ENCODE peak calls at places on chromosomes 12 and 14, in ten cellular contexts. N is lung; L is HepG2; O is mammary epithelial cell; X is PC-9; F is psoas muscle; I is aorta; W is dorsolateral prefrontal cortex; U is CD8-positive, alpha-beta memory T cell; V is heart left ventricle. T is an unnamed sample.
A peak's percentile ranks its signal among the peaks of the same experiment; 100 is the strongest.

GRCh38 chr12:45989277-45989856 is 1.0 kb downstream of the SCAF11 start:
- DNase-seq in N (peak; percentile 76), L (no peak), O (peak; percentile 62), X (no peak), F (no peak), I (no peak), W (no peak), U (no peak), V (no peak), T (no peak)

GRCh38 chr14:71437870-71438269 is 494.4 kb upstream of the RGS6 start:
- DNase-seq in N (no peak), L (no peak), O (no peak), X (no peak), F (no peak), I (no peak), W (no peak), U (no peak), V (no peak), T (no peak)

GRCh38 chr12:19045421-19045820 is 84.1 kb upstream of the PLEKHA5 start:
- DNase-seq in N (no peak), L (no peak), O (no peak), X (no peak), F (no peak), I (no peak), W (no peak), U (no peak), V (no peak), T (no peak)

GRCh38 chr14:36661506-36662257 is at the start of gene PAX9:
- DNase-seq in N (peak; percentile 86), L (peak; percentile 39), O (peak; percentile 87), X (peak; percentile 75), F (peak; percentile 93), I (peak; percentile 92), W (no peak), U (no peak), V (peak; percentile 66), T (no peak)

GRCh38 chr14:24849471-24849870 is 200.5 kb downstream of the STXBP6 start:
- DNase-seq in N (no peak), L (no peak), O (no peak), X (no peak), F (no peak), I (no peak), W (no peak), U (no peak), V (no peak), T (no peak)

GRCh38 chr14:78519863-78520262 is 349.7 kb downstream of the NRXN3 start:
- DNase-seq in N (no peak), L (peak; percentile 4), O (peak; percentile 1), X (no peak), F (no peak), I (no peak), W (no peak), U (no peak), V (no peak), T (peak; percentile 71)

GRCh38 chr12:87509233-87509820 is 519.9 kb downstream of the C12orf50 start:
- DNase-seq in N (no peak), L (no peak), O (peak; percentile 68), X (peak; percentile 67), F (no peak), I (no peak), W (no peak), U (no peak), V (no peak), T (no peak)

GRCh38 chr12:69527506-69528272 is 57.5 kb downstream of the FRS2 start:
- DNase-seq in N (no peak), L (no peak), O (peak; percentile 86), X (peak; percentile 92), F (no peak), I (no peak), W (no peak), U (no peak), V (no peak), T (no peak)

GRCh38 chr14:53793790-53794560 is 162.7 kb downstream of the BMP4 start:
- DNase-seq in N (no peak), L (peak; percentile 40), O (no peak), X (no peak), F (peak; percentile 58), I (no peak), W (no peak), U (no peak), V (no peak), T (no peak)

GRCh38 chr14:95557832-95558231 is 23.0 kb downstream of the GLRX5 start:
- DNase-seq in N (no peak), L (no peak), O (no peak), X (no peak), F (no peak), I (no peak), W (no peak), U (no peak), V (no peak), T (no peak)

GRCh38 chr14:56474419-56475022 is 105.1 kb upstream of the TMEM260 start:
- DNase-seq in N (no peak), L (peak; percentile 16), O (peak; percentile 13), X (peak; percentile 37), F (no peak), I (no peak), W (no peak), U (no peak), V (no peak), T (no peak)

GRCh38 chr12:127147724-127148123 is 1119.2 kb upstream of the TMEM132C start:
- DNase-seq in N (no peak), L (no peak), O (no peak), X (no peak), F (no peak), I (no peak), W (no peak), U (no peak), V (no peak), T (no peak)

GRCh38 chr12:7609480-7609879 is 56.2 kb downstream of the APOBEC1 start:
- DNase-seq in N (no peak), L (no peak), O (peak; percentile 39), X (no peak), F (no peak), I (no peak), W (no peak), U (no peak), V (no peak), T (no peak)

GRCh38 chr14:70658899-70659298 is 17.2 kb downstream of the TTC9 start:
- DNase-seq in N (no peak), L (no peak), O (no peak), X (no peak), F (no peak), I (no peak), W (no peak), U (no peak), V (no peak), T (no peak)

DNA sequence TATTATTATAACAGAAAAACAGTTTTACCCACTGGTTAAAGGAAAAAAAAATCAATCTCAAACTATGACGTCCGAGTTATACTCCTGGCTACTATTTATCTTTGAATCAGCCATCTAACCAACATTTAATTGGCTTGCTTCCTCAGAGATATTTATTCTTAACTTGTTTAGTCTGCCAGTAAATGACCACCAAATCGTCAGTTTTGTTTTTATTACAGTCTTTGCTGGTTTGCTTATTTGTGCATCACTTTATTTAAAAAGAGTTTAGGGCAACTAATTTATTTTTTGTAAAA is 71.2 kb downstream of the RASSF8 start:
- DNase-seq in N (no peak), L (no peak), O (no peak), X (no peak), F (no peak), I (no peak), W (no peak), U (no peak), V (no peak), T (no peak)
- H3K27ac ChIP-seq in N (no peak overlapping the region), L (no peak overlapping the region), O (no peak overlapping the region), X (no peak overlapping the region), F (no peak overlapping the region), I (no peak overlapping the region), W (peak overlapping the region; percentile 66), U (no peak overlapping the region), V (peak overlapping the region; percentile 13), T (no peak overlapping the region)

DNA sequence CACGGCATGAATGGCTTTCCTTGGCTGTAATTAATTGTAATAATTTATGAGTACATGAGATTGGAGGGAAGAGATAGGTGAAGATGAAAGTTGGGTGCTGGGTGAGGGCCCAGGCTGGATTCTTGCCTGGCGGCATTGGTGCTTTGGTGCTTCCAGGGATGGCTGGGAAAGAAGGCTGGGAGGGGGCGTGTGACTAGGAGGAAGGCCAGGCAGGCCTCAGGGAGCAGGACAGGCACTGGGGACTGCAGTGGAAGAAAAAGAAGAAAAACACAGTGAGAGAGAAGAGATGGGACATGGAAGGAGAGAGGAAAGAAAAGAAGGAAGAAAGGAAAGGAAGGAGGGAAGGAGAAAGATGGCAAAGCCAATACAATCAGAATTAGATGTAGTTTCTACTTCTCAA is 3.7 kb downstream of the HOXC9 start:
- DNase-seq in N (no peak), L (no peak), O (no peak), X (no peak), F (no peak), I (no peak), W (no peak), U (no peak), V (no peak), T (no peak)
- H3K4me3 ChIP-seq in N (no peak overlapping the region), L (no peak overlapping the region), O (no peak overlapping the region), X (no peak overlapping the region), F (peak overlapping the region; percentile 78), I (no peak overlapping the region), W (no peak overlapping the region), U (no peak overlapping the region), V (no peak overlapping the region), T (no peak overlapping the region)

DNA sequence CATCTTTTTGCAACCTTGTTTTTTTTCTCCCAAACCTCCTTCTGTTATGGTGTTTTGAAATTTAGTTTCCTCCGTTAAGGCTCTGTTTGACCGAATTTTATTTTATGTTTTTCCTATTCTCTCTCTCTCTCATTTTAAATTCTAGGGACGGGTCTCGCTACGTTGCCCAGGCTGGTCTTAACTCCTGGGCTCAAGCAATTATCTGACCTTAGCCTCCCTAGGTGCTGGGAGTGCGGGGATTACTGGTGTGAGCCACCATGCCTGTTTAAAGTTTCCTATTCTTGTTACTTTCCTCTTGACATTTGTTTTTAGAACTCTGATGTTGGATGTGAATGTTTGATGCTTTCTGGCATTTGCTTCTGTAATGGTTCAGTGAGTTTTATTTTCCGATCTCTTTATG is 1.0 kb downstream of the ZC3H14 start:
- DNase-seq in N (no peak), L (no peak), O (no peak), X (no peak), F (no peak), I (no peak), W (no peak), U (no peak), V (no peak), T (no peak)
- H3K27ac ChIP-seq in N (no peak overlapping the region), L (peak overlapping the region; percentile 95), O (peak overlapping the region; percentile 32), X (no peak overlapping the region), F (no peak overlapping the region), I (no peak overlapping the region), W (no peak overlapping the region), U (peak overlapping the region; percentile 62), V (no peak overlapping the region), T (no peak overlapping the region)

DNA sequence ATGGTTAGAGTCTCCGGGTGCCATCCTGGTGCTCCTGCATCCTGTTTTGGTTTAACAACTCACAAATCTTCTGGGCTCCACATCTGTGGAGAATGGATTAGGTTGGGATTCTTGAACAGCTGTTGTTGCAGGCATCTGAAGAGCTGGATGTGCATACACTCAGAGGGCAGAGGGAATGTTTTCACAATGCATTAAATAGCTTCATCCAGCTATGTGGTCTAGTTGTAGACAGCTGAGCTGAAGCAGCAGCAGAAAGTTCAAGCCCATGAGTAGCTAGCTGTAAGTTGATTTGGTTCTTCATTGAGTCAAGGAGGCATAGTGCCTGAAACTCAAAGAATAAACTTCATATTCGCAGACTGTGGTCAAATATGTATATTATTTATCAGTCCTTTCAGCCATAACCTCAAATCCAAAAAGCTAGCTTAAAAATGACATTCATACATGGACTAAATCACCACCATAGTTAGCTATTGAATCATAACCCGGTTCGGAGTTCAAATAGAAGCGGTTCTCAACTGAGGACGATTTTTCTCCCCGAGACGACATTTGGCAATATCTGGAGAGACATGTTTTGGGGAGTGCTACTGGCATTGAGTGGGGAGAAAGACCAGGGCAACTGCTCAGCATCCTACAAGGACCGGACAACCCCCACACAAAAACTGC is 858 bp upstream of the ANKRD13A start:
- DNase-seq in N (no peak), L (no peak), O (no peak), X (no peak), F (no peak), I (no peak), W (no peak), U (no peak), V (no peak), T (peak; percentile 86)
- H3K4me3 ChIP-seq in N (no peak overlapping the region), L (peak overlapping the region; percentile 92), O (peak overlapping the region; percentile 74), X (peak overlapping the region; percentile 68), F (peak overlapping the region; percentile 93), I (peak overlapping the region; percentile 15), W (peak overlapping the region; percentile 99), U (peak overlapping the region; percentile 89), V (peak overlapping the region; percentile 92), T (peak overlapping the region; percentile 72)

T was measured in SJCRH30.